ENCODE peak calls at places on chromosomes 13 and 19, in five cellular contexts. W is astrocyte of the spinal cord, C is IMR-90, Z is kidney epithelial cell, O is OCI-LY7. L is an unnamed sample.

GRCh38 chr19:46009530-46010510 is 13.0 kb downstream of the PGLYRP1 start:
- DNase-seq in O (peak), C (peak), W (peak), Z (no peak), L (no peak)

GRCh38 chr13:43484432-43485225 is 302.1 kb downstream of the ENOX1 start:
- DNase-seq in W (no peak), O (no peak), Z (no peak), C (no peak), L (no peak)

GRCh38 chr13:76904507-76904906 is 18.3 kb upstream of the KCTD12 start:
- DNase-seq in O (no peak), C (no peak), Z (no peak), W (no peak), L (no peak)

GRCh38 chr19:43606569-43607229 is 5.2 kb upstream of the SRRM5 start:
- DNase-seq in W (no peak), Z (no peak), C (no peak), O (no peak), L (no peak)

GRCh38 chr19:4014541-4015491 is 7.3 kb downstream of the PIAS4 start:
- DNase-seq in C (no peak), O (peak), W (no peak), Z (no peak), L (no peak)

GRCh38 chr19:53991224-53992113 is at the start of gene CACNG6:
- DNase-seq in O (peak), C (no peak), Z (no peak), W (no peak), L (no peak)

GRCh38 chr13:23642110-23642509 is 71.9 kb downstream of the TNFRSF19 start:
- DNase-seq in W (no peak), Z (no peak), O (no peak), C (peak), L (no peak)

GRCh38 chr13:25276748-25277147 is 10.5 kb downstream of the MTMR6 start:
- DNase-seq in W (peak), Z (no peak), C (peak), O (no peak), L (no peak)

DNA sequence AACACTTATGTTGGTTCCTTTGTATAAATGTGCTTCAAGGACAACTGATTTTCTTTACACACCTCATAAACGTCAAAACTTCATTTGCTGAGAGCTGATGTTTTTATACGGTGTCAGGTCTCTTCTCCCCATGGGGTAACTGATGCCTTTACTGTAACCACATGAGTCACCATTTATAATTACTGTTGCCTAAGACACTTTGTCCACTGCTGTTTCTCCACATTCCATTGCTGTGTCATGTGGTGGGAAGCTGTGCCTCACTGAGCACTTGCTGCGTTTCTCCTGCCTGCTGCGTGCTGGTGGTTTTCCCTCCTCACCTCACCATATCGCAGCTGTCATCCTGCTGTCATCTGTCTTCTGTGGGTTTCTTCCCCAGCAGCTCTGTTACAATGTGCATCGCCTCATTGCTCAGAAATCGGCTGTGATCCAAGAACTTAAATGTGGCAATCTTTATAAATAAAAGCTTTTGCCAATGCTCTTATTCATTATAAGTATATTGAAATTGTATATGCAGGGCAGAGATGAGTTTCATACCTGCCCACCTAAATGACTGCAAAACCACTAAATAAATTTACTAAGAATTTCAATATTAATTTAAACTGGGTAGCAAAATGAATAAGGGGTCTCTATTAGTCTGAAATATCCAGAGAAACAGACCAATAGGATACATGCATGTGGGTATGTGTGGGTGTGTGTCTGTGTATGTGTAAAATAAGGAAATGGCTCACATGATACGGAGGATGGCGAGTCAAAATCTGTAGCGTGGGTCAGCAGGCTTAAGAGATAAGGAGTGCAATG is 547.0 kb upstream of the SLITRK5 start:
- DNase-seq in W (peak), C (peak), Z (peak), O (no peak), L (peak)
- TF ChIP-seq CTCF in W (no peak), C (no peak), Z (no peak), O (no peak), L (no peak)

GRCh38 chr19:6476155-6476895 is 5.3 kb downstream of the DENND1C start:
- DNase-seq in O (peak), Z (peak), C (peak), W (peak), L (peak)
- H3K4me3 ChIP-seq in O (no peak), Z (peak), C (peak), W (peak), L (peak)

GRCh38 chr19:48739835-48740704 is at the start of gene RASIP1:
- DNase-seq in O (no peak), Z (no peak), W (no peak), C (no peak), L (no peak)

GRCh38 chr19:48740705-48741030 is 258 bp upstream of the RASIP1 start:
- DNase-seq in Z (no peak), W (no peak), C (no peak), O (no peak), L (no peak)

GRCh38 chr19:48737360-48737998 is 2.9 kb downstream of the RASIP1 start:
- DNase-seq in C (no peak), W (no peak), Z (no peak), O (no peak), L (no peak)

GRCh38 chr19:48739400-48739825 is 997 bp downstream of the RASIP1 start:
- DNase-seq in Z (no peak), O (no peak), C (no peak), W (no peak), L (no peak)

DNA sequence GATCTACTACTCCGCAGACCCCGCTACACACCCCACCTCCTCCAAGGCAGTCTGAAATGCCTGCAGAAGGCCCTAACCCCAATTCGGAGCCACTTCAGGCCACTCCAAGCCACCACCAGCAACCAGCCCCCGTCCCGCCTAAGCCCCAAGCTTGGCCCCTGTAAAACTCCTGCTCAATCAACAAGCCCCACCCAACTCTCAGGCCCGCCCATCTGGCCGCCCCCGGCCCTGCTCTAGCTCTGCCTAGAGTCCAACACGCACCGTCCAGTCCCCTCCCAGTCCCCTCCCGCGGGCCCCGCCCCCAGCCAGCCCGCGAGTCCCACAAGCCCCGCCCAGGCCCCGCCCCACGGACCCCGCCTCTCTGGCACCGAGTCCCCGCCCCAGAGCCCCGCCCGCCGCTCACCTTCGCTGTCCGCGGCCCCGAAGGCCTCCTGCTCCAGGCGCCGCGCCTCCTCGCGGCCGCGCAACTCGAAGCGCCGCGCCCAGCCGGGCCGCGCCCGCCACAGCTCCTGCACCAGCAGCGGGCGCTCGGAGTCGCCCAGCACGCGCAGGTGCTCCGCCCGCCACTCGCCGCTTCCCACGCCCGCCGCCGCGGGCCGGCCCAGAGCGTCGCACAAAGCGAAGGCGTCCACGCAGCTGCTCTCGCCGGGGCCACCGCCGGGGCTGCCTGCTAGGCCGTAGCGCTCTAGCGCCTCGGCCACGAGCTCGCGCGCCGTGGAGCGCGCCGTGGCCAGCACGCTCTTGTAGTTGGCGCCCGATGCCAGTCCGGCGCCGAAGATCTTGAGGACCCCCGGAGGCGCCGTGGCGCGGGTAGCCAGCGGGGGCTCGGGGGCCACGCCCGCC is 1.6 kb downstream of the RASIP1 start:
- DNase-seq in Z (no peak), W (peak), O (peak), C (peak), L (peak)
- TF ChIP-seq CTCF in Z (no peak), W (peak), O (peak), C (peak), L (no peak)

GRCh38 chr13:113151745-113152707 is 6.4 kb upstream of the PROZ start:
- DNase-seq in Z (no peak), C (peak), O (no peak), W (peak), L (no peak)
- H3K4me3 ChIP-seq in Z (no peak), C (no peak), O (no peak), W (no peak), L (no peak)

GRCh38 chr19:47273313-47274070 is 1.2 kb upstream of the INAFM1 start:
- DNase-seq in W (peak), O (peak), C (peak), Z (no peak), L (peak)
- TF ChIP-seq CTCF in W (no peak), O (no peak), C (peak), Z (no peak), L (no peak)

GRCh38 chr19:41915248-41916032 is 12.8 kb downstream of the ERFL start:
- DNase-seq in W (no peak), C (no peak), O (no peak), Z (no peak), L (no peak)
- H3K4me3 ChIP-seq in W (no peak), C (no peak), O (no peak), Z (no peak), L (no peak)

GRCh38 chr19:35992902-35993765 is 1.9 kb upstream of the SDHAF1 start:
- DNase-seq in O (no peak), W (no peak), C (no peak), Z (no peak), L (no peak)

GRCh38 chr19:35994868-35995654 is at the start of gene SDHAF1:
- DNase-seq in C (peak), O (peak), Z (peak), W (peak), L (peak)

GRCh38 chr19:35991731-35992450 is 3.1 kb upstream of the SDHAF1 start:
- DNase-seq in O (no peak), W (no peak), Z (peak), C (no peak), L (no peak)

GRCh38 chr19:35996777-35997176 is 1.8 kb downstream of the SDHAF1 start:
- DNase-seq in O (no peak), W (no peak), C (no peak), Z (no peak), L (no peak)

GRCh38 chr19:35995655-35995993 is 636 bp downstream of the SDHAF1 start:
- DNase-seq in W (peak), C (peak), Z (no peak), O (peak), L (no peak)
- TF ChIP-seq CTCF in W (no peak), C (no peak), Z (no peak), O (peak), L (no peak)